ENCODE peak calls at places on chromosomes 7 and 10, in six cellular contexts. W is HFF-Myc, E is adrenal gland, S is bronchial epithelial cell, K is IMR-90, F is endodermal cell. R is an unnamed sample.

GRCh38 chr10:99433378-99434020 is 3.1 kb upstream of the GOT1 start:
- DNase-seq in S (peak; percentile 31), K (no peak), W (no peak), E (no peak), F (no peak), R (no peak)

GRCh38 chr10:5497948-5498730 is 1.2 kb downstream of the CALML5 start:
- DNase-seq in W (no peak), K (no peak), F (no peak), S (no peak), E (no peak), R (no peak)

GRCh38 chr7:45088146-45088701 is 545 bp downstream of the NACAD start:
- DNase-seq in E (no peak), S (no peak), K (no peak), F (no peak), W (no peak), R (peak; percentile 44)

GRCh38 chr10:114749545-114749944 is 72.0 kb upstream of the FHIP2A start:
- DNase-seq in F (no peak), W (no peak), S (no peak), K (no peak), E (no peak), R (no peak)

GRCh38 chr10:92574545-92575377 is 868 bp upstream of the IDE start:
- DNase-seq in W (no peak), S (peak; percentile 56), F (no peak), E (no peak), K (peak; percentile 36), R (no peak)

GRCh38 chr7:101595766-101596537 is 33.1 kb downstream of the MYL10 start:
- DNase-seq in E (no peak), W (no peak), S (no peak), F (no peak), K (no peak), R (no peak)

GRCh38 chr10:1109795-1110673 is 53.8 kb downstream of the WDR37 start:
- DNase-seq in K (peak; percentile 87), W (peak; percentile 79), F (peak; percentile 95), E (peak; percentile 38), S (peak; percentile 86), R (peak; percentile 30)

GRCh38 chr10:99582255-99582770 is 37.9 kb downstream of the SLC25A28 start:
- DNase-seq in K (no peak), F (no peak), S (peak; percentile 18), W (no peak), E (no peak), R (no peak)

GRCh38 chr7:131893627-131894345 is 337.4 kb upstream of the PODXL start:
- DNase-seq in E (no peak), S (no peak), F (peak; percentile 5), K (no peak), W (no peak), R (no peak)

GRCh38 chr7:85452674-85453073 is 265.8 kb upstream of the SEMA3D start:
- DNase-seq in W (no peak), K (no peak), S (no peak), F (no peak), E (no peak), R (no peak)

GRCh38 chr10:3330687-3331086 is 158.1 kb upstream of the PITRM1 start:
- DNase-seq in F (no peak), W (no peak), S (peak; percentile 71), K (peak; percentile 83), E (no peak), R (no peak)

GRCh38 chr7:112428715-112429114 is 21.5 kb upstream of the IFRD1 start:
- DNase-seq in W (no peak), K (no peak), F (no peak), S (no peak), E (no peak), R (no peak)

GRCh38 chr7:121744319-121744718 is 128.6 kb upstream of the PTPRZ1 start:
- DNase-seq in W (no peak), K (no peak), S (peak; percentile 93), F (no peak), E (no peak), R (no peak)

GRCh38 chr10:104223304-104223703 is 8.9 kb downstream of the CFAP43 start:
- DNase-seq in F (no peak), W (no peak), K (no peak), S (no peak), E (no peak), R (no peak)

GRCh38 chr10:92990615-92991014 is 70.0 kb upstream of the CYP26C1 start:
- DNase-seq in E (no peak), S (no peak), K (peak; percentile 55), F (no peak), W (no peak), R (no peak)

GRCh38 chr10:88385601-88386203 is 197.4 kb downstream of the RNLS start:
- DNase-seq in F (no peak), S (peak; percentile 92), W (no peak), E (peak; percentile 30), K (no peak), R (no peak)

GRCh38 chr7:149285581-149285975 is 23.6 kb downstream of the ZNF783 start:
- DNase-seq in W (no peak), S (no peak), F (peak; percentile 70), K (peak; percentile 11), E (no peak), R (peak; percentile 49)

GRCh38 chr7:149284850-149285580 is 23.0 kb downstream of the ZNF783 start:
- DNase-seq in S (peak; percentile 81), F (peak; percentile 99), W (peak; percentile 52), E (peak; percentile 97), K (peak; percentile 80), R (peak; percentile 97)

GRCh38 chr7:149283321-149283720 is 21.3 kb downstream of the ZNF783 start:
- DNase-seq in W (no peak), K (no peak), E (no peak), S (no peak), F (no peak), R (no peak)

GRCh38 chr7:149282331-149282655 is 20.3 kb downstream of the ZNF783 start:
- DNase-seq in K (no peak), W (no peak), S (no peak), E (no peak), F (no peak), R (no peak)

GRCh38 chr7:149284343-149284742 is 22.3 kb downstream of the ZNF783 start:
- DNase-seq in F (no peak), S (no peak), W (no peak), E (no peak), K (no peak), R (no peak)
- H3K4me3 ChIP-seq in F (peak overlapping the region; percentile 91), S (no peak overlapping the region), W (no peak overlapping the region), E (no peak overlapping the region), K (no peak overlapping the region), R (no peak overlapping the region)

DNA sequence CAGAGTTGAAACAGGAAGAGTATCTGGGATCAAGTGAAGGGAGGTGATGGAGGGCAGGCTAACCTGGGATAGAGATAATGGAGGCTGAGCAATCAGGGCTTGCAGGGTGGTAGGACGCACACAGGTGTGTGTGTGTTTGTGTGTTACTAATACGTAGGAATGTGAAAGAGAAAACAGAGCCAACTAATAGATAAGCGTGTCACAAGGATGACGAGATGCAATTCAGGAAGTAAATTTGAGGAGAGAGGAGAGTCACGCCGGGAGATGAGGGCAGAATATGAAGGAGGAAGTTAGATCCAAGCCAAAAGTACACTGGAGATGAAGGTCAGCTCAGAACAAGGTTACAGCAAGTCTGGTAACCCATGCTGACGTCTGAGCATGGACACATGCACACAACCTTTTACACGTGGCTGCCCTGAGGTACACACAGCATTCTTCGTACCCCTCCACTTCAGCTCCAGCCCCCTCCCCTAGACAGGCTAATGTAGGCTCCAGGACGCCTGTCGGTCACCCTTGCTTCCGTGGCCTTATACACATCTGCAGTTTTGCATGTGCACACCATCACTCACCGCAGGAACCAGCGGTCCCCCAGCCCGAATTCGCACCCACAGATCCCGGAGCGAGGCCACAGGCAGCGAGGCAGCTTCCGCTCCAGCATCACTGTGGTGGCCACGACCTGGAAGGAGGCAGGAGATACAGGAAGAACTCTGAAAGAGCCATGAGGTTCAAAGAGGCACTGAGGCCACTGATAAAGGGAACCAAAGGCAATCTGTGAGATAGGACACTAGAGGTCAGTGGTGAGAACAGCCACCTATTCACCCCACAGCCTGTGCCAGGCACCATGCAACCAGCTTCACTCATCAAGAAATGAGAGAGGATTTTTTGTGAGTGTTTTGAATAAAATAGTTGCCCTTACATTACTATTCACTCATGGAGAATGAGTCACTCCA is 23.7 kb upstream of the TRPV6 start:
- DNase-seq in W (no peak), F (peak; percentile 59), K (no peak), E (no peak), S (peak; percentile 67), R (peak; percentile 23)
- TF ChIP-seq CTCF in W (peak; percentile 14), F (peak; percentile 77), K (no peak), E (no peak), S (peak; percentile 49), R (peak; percentile 82)

DNA sequence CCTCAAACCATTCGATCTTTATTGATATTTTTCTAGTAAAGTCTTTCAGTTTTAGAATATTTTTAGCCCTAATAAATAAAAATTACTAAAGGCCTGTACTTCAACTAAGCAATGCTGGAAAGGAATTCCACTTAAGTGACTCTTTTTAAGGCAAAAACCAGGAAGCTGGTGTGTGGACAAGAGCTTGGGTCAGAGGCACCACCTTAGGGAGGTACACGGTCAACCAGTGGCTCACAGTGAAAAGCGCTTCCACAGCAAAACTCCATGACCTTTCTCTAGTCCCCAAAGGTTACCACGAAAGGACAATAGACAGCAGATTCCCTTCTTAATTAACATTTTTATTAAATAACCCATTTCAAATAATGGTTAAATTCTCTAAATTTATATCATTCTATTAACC is 31.2 kb downstream of the ARL3 start:
- DNase-seq in S (no peak), W (no peak), F (no peak), K (no peak), E (no peak), R (no peak)
- H3K4me3 ChIP-seq in S (no peak overlapping the region), W (no peak overlapping the region), F (no peak overlapping the region), K (no peak overlapping the region), E (no peak overlapping the region), R (no peak overlapping the region)

GRCh38 chr7:122902751-122903495 is 16.7 kb upstream of the CADPS2 start:
- DNase-seq in K (no peak), E (no peak), F (no peak), W (no peak), S (no peak), R (no peak)
- TF ChIP-seq CTCF in K (no peak), E (no peak), F (peak; percentile 61), W (no peak), S (no peak), R (no peak)

GRCh38 chr10:75103881-75104686 is 7.4 kb upstream of the SAMD8 start:
- DNase-seq in E (no peak), F (no peak), K (no peak), W (no peak), S (peak; percentile 58), R (peak; percentile 48)

GRCh38 chr10:75104842-75105241 is 6.6 kb upstream of the SAMD8 start:
- DNase-seq in W (no peak), F (peak; percentile 51), S (peak; percentile 37), E (no peak), K (no peak), R (no peak)

GRCh38 chr10:75105576-75106197 is 5.8 kb upstream of the SAMD8 start:
- DNase-seq in F (peak; percentile 51), S (no peak), E (no peak), K (no peak), W (no peak), R (no peak)

GRCh38 chr10:75107756-75108683 is 3.4 kb upstream of the SAMD8 start:
- DNase-seq in K (no peak), F (no peak), W (no peak), E (no peak), S (peak; percentile 92), R (no peak)

GRCh38 chr10:75106242-75106641 is 5.2 kb upstream of the SAMD8 start:
- DNase-seq in K (no peak), E (no peak), F (peak; percentile 91), S (no peak), W (no peak), R (no peak)
- H3K4me3 ChIP-seq in K (no peak overlapping the region), E (no peak overlapping the region), F (no peak overlapping the region), S (no peak overlapping the region), W (no peak overlapping the region), R (no peak overlapping the region)

R was measured in WERI-Rb-1.